ENCODE peak calls at places on chromosomes 5 and 9, in five cellular contexts. One of them, this sample, is unnamed.

GRCh38 chr5:16791036-16791705 is 144.9 kb downstream of the MYO10 start:
- DNase-seq in NAMALWA: peak
- DNase-seq in psoas muscle: no peak
- DNase-seq in astrocyte of the spinal cord: peak
- DNase-seq in sciatic nerve: no peak
- DNase-seq in this sample: no peak

GRCh38 chr5:80933061-80933460 is 27.1 kb upstream of the RASGRF2 start:
- DNase-seq in psoas muscle: no peak
- DNase-seq in sciatic nerve: no peak
- DNase-seq in NAMALWA: no peak
- DNase-seq in astrocyte of the spinal cord: no peak
- DNase-seq in this sample: no peak

GRCh38 chr5:27996665-27997064 is 958.3 kb upstream of the CDH9 start:
- DNase-seq in psoas muscle: no peak
- DNase-seq in astrocyte of the spinal cord: no peak
- DNase-seq in NAMALWA: no peak
- DNase-seq in sciatic nerve: no peak
- DNase-seq in this sample: no peak

GRCh38 chr9:122346478-122347347 is 24.1 kb upstream of the PTGS1 start:
- DNase-seq in psoas muscle: peak
- DNase-seq in sciatic nerve: peak
- DNase-seq in astrocyte of the spinal cord: peak
- DNase-seq in NAMALWA: no peak
- DNase-seq in this sample: peak

GRCh38 chr5:77642915-77643653 is 4.6 kb upstream of the OTP start:
- DNase-seq in sciatic nerve: no peak
- DNase-seq in NAMALWA: no peak
- DNase-seq in psoas muscle: no peak
- DNase-seq in astrocyte of the spinal cord: no peak
- DNase-seq in this sample: no peak

GRCh38 chr9:134374301-134375010 is 48.2 kb downstream of the RXRA start:
- DNase-seq in sciatic nerve: no peak
- DNase-seq in psoas muscle: peak
- DNase-seq in astrocyte of the spinal cord: no peak
- DNase-seq in NAMALWA: no peak
- DNase-seq in this sample: peak

GRCh38 chr9:36721846-36722588 is 149.3 kb downstream of the MELK start:
- DNase-seq in sciatic nerve: no peak
- DNase-seq in astrocyte of the spinal cord: no peak
- DNase-seq in NAMALWA: no peak
- DNase-seq in psoas muscle: no peak
- DNase-seq in this sample: no peak

GRCh38 chr9:93679536-93680444 is 103.4 kb downstream of the PHF2 start:
- DNase-seq in psoas muscle: no peak
- DNase-seq in astrocyte of the spinal cord: no peak
- DNase-seq in NAMALWA: no peak
- DNase-seq in sciatic nerve: peak
- DNase-seq in this sample: peak

GRCh38 chr5:177307544-177308363 is 3.9 kb downstream of the MXD3 start:
- DNase-seq in NAMALWA: no peak
- DNase-seq in astrocyte of the spinal cord: no peak
- DNase-seq in sciatic nerve: no peak
- DNase-seq in psoas muscle: no peak
- DNase-seq in this sample: no peak

GRCh38 chr5:148912146-148912545 is 85.7 kb downstream of the ADRB2 start:
- DNase-seq in psoas muscle: no peak
- DNase-seq in NAMALWA: no peak
- DNase-seq in sciatic nerve: no peak
- DNase-seq in astrocyte of the spinal cord: no peak
- DNase-seq in this sample: no peak

GRCh38 chr9:7011395-7012067 is 253.8 kb downstream of the KDM4C start:
- DNase-seq in sciatic nerve: no peak
- DNase-seq in psoas muscle: no peak
- DNase-seq in NAMALWA: no peak
- DNase-seq in astrocyte of the spinal cord: no peak
- DNase-seq in this sample: no peak

GRCh38 chr9:34124103-34124502 is 2.4 kb downstream of the DCAF12 start:
- DNase-seq in NAMALWA: no peak
- DNase-seq in psoas muscle: no peak
- DNase-seq in astrocyte of the spinal cord: no peak
- DNase-seq in sciatic nerve: no peak
- DNase-seq in this sample: no peak

GRCh38 chr5:172858990-172859811 is 25.1 kb downstream of the ERGIC1 start:
- DNase-seq in sciatic nerve: no peak
- DNase-seq in astrocyte of the spinal cord: peak
- DNase-seq in psoas muscle: peak
- DNase-seq in NAMALWA: no peak
- DNase-seq in this sample: peak

GRCh38 chr5:58905944-58906343 is 323.1 kb downstream of the RAB3C start:
- DNase-seq in NAMALWA: no peak
- DNase-seq in astrocyte of the spinal cord: no peak
- DNase-seq in sciatic nerve: no peak
- DNase-seq in psoas muscle: no peak
- DNase-seq in this sample: no peak

GRCh38 chr5:1368236-1368635 is 23.3 kb upstream of the CLPTM1L start:
- DNase-seq in astrocyte of the spinal cord: no peak
- DNase-seq in sciatic nerve: no peak
- DNase-seq in NAMALWA: no peak
- DNase-seq in psoas muscle: no peak
- DNase-seq in this sample: no peak

GRCh38 chr5:107247427-107247826 is 423.3 kb downstream of the EFNA5 start:
- DNase-seq in NAMALWA: no peak
- DNase-seq in sciatic nerve: no peak
- DNase-seq in astrocyte of the spinal cord: no peak
- DNase-seq in psoas muscle: no peak
- DNase-seq in this sample: no peak

GRCh38 chr5:134247411-134247810 is 21.5 kb upstream of the PPP2CA start:
- DNase-seq in psoas muscle: no peak
- DNase-seq in sciatic nerve: no peak
- DNase-seq in astrocyte of the spinal cord: peak
- DNase-seq in NAMALWA: no peak
- DNase-seq in this sample: no peak

GRCh38 chr5:160957312-160957711 is 105.3 kb upstream of the ATP10B start:
- DNase-seq in sciatic nerve: no peak
- DNase-seq in psoas muscle: no peak
- DNase-seq in NAMALWA: no peak
- DNase-seq in astrocyte of the spinal cord: no peak
- DNase-seq in this sample: no peak

GRCh38 chr5:14732991-14733390 is 68.5 kb downstream of the OTULIN start:
- DNase-seq in sciatic nerve: no peak
- DNase-seq in NAMALWA: no peak
- DNase-seq in psoas muscle: no peak
- DNase-seq in astrocyte of the spinal cord: no peak
- DNase-seq in this sample: no peak

GRCh38 chr5:8940934-8941333 is 604.9 kb downstream of the SEMA5A start:
- DNase-seq in psoas muscle: no peak
- DNase-seq in NAMALWA: no peak
- DNase-seq in sciatic nerve: no peak
- DNase-seq in astrocyte of the spinal cord: no peak
- DNase-seq in this sample: no peak

GRCh38 chr9:4237748-4238511 is 61.9 kb downstream of the GLIS3 start:
- DNase-seq in NAMALWA: no peak
- DNase-seq in sciatic nerve: no peak
- DNase-seq in astrocyte of the spinal cord: peak
- DNase-seq in psoas muscle: no peak
- DNase-seq in this sample: no peak

GRCh38 chr5:154811653-154812465 is 38.5 kb downstream of the FAXDC2 start:
- DNase-seq in psoas muscle: peak
- DNase-seq in NAMALWA: peak
- DNase-seq in astrocyte of the spinal cord: peak
- DNase-seq in sciatic nerve: peak
- DNase-seq in this sample: peak

GRCh38 chr9:19976226-19976625 is 187.4 kb upstream of the SLC24A2 start:
- DNase-seq in psoas muscle: no peak
- DNase-seq in sciatic nerve: no peak
- DNase-seq in astrocyte of the spinal cord: no peak
- DNase-seq in NAMALWA: no peak
- DNase-seq in this sample: no peak

GRCh38 chr9:130662927-130663257 is 1.5 kb upstream of the PRDM12 start:
- DNase-seq in sciatic nerve: no peak
- DNase-seq in NAMALWA: no peak
- DNase-seq in astrocyte of the spinal cord: no peak
- DNase-seq in psoas muscle: no peak
- DNase-seq in this sample: no peak

GRCh38 chr5:179239256-179240135 is 105.8 kb downstream of the ADAMTS2 start:
- DNase-seq in sciatic nerve: peak
- DNase-seq in astrocyte of the spinal cord: no peak
- DNase-seq in psoas muscle: no peak
- DNase-seq in NAMALWA: no peak
- DNase-seq in this sample: no peak

GRCh38 chr5:93209476-93209875 is 371.5 kb downstream of the NR2F1-AS1 start:
- DNase-seq in NAMALWA: no peak
- DNase-seq in psoas muscle: no peak
- DNase-seq in astrocyte of the spinal cord: no peak
- DNase-seq in sciatic nerve: no peak
- DNase-seq in this sample: no peak

GRCh38 chr9:10232352-10232930 is 380.4 kb downstream of the PTPRD start:
- DNase-seq in astrocyte of the spinal cord: peak
- DNase-seq in psoas muscle: no peak
- DNase-seq in NAMALWA: peak
- DNase-seq in sciatic nerve: no peak
- DNase-seq in this sample: no peak

GRCh38 chr9:34179528-34180138 is 790 bp downstream of the UBAP1 start:
- DNase-seq in sciatic nerve: no peak
- DNase-seq in NAMALWA: peak
- DNase-seq in astrocyte of the spinal cord: peak
- DNase-seq in psoas muscle: no peak
- DNase-seq in this sample: no peak